ENCODE peak calls at places on chromosome 20, in eight cellular contexts. I is hepatocyte; R is stimulated activated CD8-positive, alpha-beta memory T cell treated with anti-CD3 and anti-CD28 coated beads, Interleukin-15, amount 100 ng/mL, for 1 hour; E is ovary; W is activated T-helper 1 cell treated with Interleukin-2 at 50 U/mL for 16 hours; Z is glomerular endothelial cell; Y is CD8-positive, alpha-beta memory T cell; V is psoas muscle. N is an unnamed sample.

GRCh38 chr20:45998761-45999160 is 9.9 kb upstream of the MMP9 start:
- DNase-seq in I (no peak), R (no peak), E (no peak), W (no peak), Z (no peak), Y (no peak), V (no peak), N (no peak)

GRCh38 chr20:33650753-33651561 is 11.2 kb upstream of the C20orf144 start:
- DNase-seq in I (peak), R (no peak), E (no peak), W (no peak), Z (no peak), Y (no peak), V (no peak), N (no peak)

GRCh38 chr20:25271486-25272222 is 23.8 kb downstream of the PYGB start:
- DNase-seq in I (no peak), R (no peak), E (no peak), W (no peak), Z (no peak), Y (no peak), V (peak), N (no peak)

GRCh38 chr20:32535316-32535952 is 49.7 kb downstream of the NOL4L start:
- DNase-seq in I (no peak), R (no peak), E (no peak), W (no peak), Z (no peak), Y (peak), V (no peak), N (no peak)

GRCh38 chr20:43977252-43977651 is 62.6 kb downstream of the TOX2 start:
- DNase-seq in I (no peak), R (no peak), E (no peak), W (no peak), Z (no peak), Y (no peak), V (no peak), N (peak)

GRCh38 chr20:63657260-63657936 is 714 bp upstream of the RTEL1 start:
- DNase-seq in I (no peak), R (no peak), E (no peak), W (no peak), Z (no peak), Y (no peak), V (no peak), N (no peak)

GRCh38 chr20:59002874-59003399 is 4.1 kb downstream of the CTSZ start:
- DNase-seq in I (no peak), R (no peak), E (no peak), W (no peak), Z (no peak), Y (no peak), V (no peak), N (no peak)

GRCh38 chr20:805713-806112 is 27.8 kb upstream of the FAM110A start:
- DNase-seq in I (no peak), R (no peak), E (no peak), W (no peak), Z (no peak), Y (no peak), V (no peak), N (peak)

GRCh38 chr20:60100780-60101179 is 142.6 kb downstream of the CDH26 start:
- DNase-seq in I (no peak), R (no peak), E (no peak), W (no peak), Z (no peak), Y (no peak), V (no peak), N (no peak)

GRCh38 chr20:37394543-37395410 is 48.8 kb downstream of the SRC start:
- DNase-seq in I (no peak), R (no peak), E (no peak), W (no peak), Z (no peak), Y (no peak), V (peak), N (no peak)

GRCh38 chr20:37741055-37741454 is 47.2 kb downstream of the CTNNBL1 start:
- DNase-seq in I (no peak), R (no peak), E (no peak), W (no peak), Z (no peak), Y (no peak), V (no peak), N (peak)

GRCh38 chr20:4472906-4473305 is 248.8 kb upstream of the PRND start:
- DNase-seq in I (no peak), R (no peak), E (no peak), W (no peak), Z (no peak), Y (no peak), V (no peak), N (no peak)

GRCh38 chr20:57225830-57226229 is 40.6 kb downstream of the BMP7 start:
- DNase-seq in I (no peak), R (no peak), E (no peak), W (no peak), Z (no peak), Y (no peak), V (no peak), N (no peak)

GRCh38 chr20:20318318-20319161 is 49.4 kb upstream of the INSM1 start:
- DNase-seq in I (no peak), R (no peak), E (no peak), W (no peak), Z (no peak), Y (no peak), V (no peak), N (no peak)

GRCh38 chr20:44900231-44900854 is 9.5 kb upstream of the PABPC1L start:
- DNase-seq in I (no peak), R (no peak), E (no peak), W (no peak), Z (no peak), Y (no peak), V (no peak), N (no peak)

GRCh38 chr20:63067721-63068560 is 61.2 kb upstream of the BHLHE23 start:
- DNase-seq in I (no peak), R (no peak), E (no peak), W (no peak), Z (no peak), Y (no peak), V (no peak), N (no peak)

GRCh38 chr20:24766143-24766527 is 182.9 kb upstream of the CST7 start:
- DNase-seq in I (no peak), R (no peak), E (no peak), W (no peak), Z (no peak), Y (no peak), V (no peak), N (no peak)